ENCODE peak calls at places on chromosomes 3 and 15, in seven cellular contexts. O, L, Y, J, V, Z and N are unnamed samples.

GRCh38 chr15:88918738-88919137 is 5.6 kb upstream of the MFGE8 start:
- DNase-seq in L (no peak), J (no peak), O (no peak), V (no peak), Y (no peak), Z (no peak), N (peak)

GRCh38 chr3:6717026-6717943 is 143.6 kb upstream of the GRM7 start:
- DNase-seq in O (no peak), Y (no peak), Z (no peak), V (no peak), L (no peak), J (no peak), N (no peak)

GRCh38 chr3:182618085-182618732 is 175.1 kb upstream of the ATP11B start:
- DNase-seq in Z (no peak), O (no peak), V (no peak), Y (no peak), J (no peak), L (peak), N (peak)

GRCh38 chr15:58438956-58439355 is 7.2 kb downstream of the LIPC start:
- DNase-seq in L (no peak), Z (no peak), Y (peak), J (peak), O (no peak), V (no peak), N (peak)

GRCh38 chr3:44482721-44483120 is 5.3 kb upstream of the ZNF445 start:
- DNase-seq in Z (no peak), O (no peak), J (no peak), L (no peak), V (no peak), Y (no peak), N (no peak)

GRCh38 chr15:43828061-43828657 is 1.4 kb downstream of the WDR76 start:
- DNase-seq in L (no peak), V (no peak), J (no peak), Y (no peak), Z (no peak), O (no peak), N (no peak)

GRCh38 chr3:43345877-43346276 is 59.5 kb downstream of the SNRK start:
- DNase-seq in V (no peak), L (no peak), J (no peak), Z (no peak), O (no peak), Y (no peak), N (no peak)

GRCh38 chr3:115627180-115628074 is 4.1 kb downstream of the GAP43 start:
- DNase-seq in O (no peak), Y (no peak), J (no peak), L (no peak), Z (no peak), V (no peak), N (no peak)

GRCh38 chr3:19334120-19334519 is 185.8 kb downstream of the KCNH8 start:
- DNase-seq in Y (no peak), V (no peak), J (no peak), Z (no peak), O (no peak), L (no peak), N (no peak)